ENCODE peak calls at places on chromosomes 7 and 10, in nine cellular contexts. F is astrocyte of the spinal cord; T is kidney; N is activated CD8-positive, alpha-beta T cell treated with anti-CD3 and anti-CD28 coated beads for 36 hours; D is MCF 10A; O is endothelial cell; E is spleen; M is NB4; P is GM10248. L is an unnamed sample.

GRCh38 chr7:952548-953441 is 1.7 kb downstream of the ADAP1 start:
- DNase-seq in T (peak), M (no peak), E (no peak), N (no peak), O (no peak), P (no peak), D (no peak), F (no peak), L (no peak)

GRCh38 chr10:33506391-33506790 is 171.9 kb upstream of the NRP1 start:
- DNase-seq in P (no peak), M (no peak), T (no peak), F (no peak), D (no peak), O (no peak), E (no peak), N (no peak), L (no peak)

GRCh38 chr10:47383254-47384147 is 592 bp downstream of the ZNF488 start:
- DNase-seq in D (no peak), E (no peak), O (peak), M (no peak), P (no peak), N (no peak), T (no peak), F (no peak), L (peak)

GRCh38 chr10:51699145-51699474 is 285 bp downstream of the CSTF2T start:
- DNase-seq in T (peak), P (no peak), F (no peak), N (no peak), O (no peak), M (no peak), E (peak), D (no peak), L (no peak)

GRCh38 chr10:60905580-60905979 is 38.4 kb downstream of the RHOBTB1 start:
- DNase-seq in F (peak), E (no peak), D (peak), M (no peak), O (no peak), N (no peak), P (no peak), T (no peak), L (no peak)

GRCh38 chr10:80163741-80164341 is 31.3 kb downstream of the PLAC9 start:
- DNase-seq in O (no peak), D (peak), P (no peak), N (no peak), M (no peak), E (no peak), F (peak), T (no peak), L (no peak)

GRCh38 chr7:10708447-10708846 is 265.2 kb upstream of the PHF14 start:
- DNase-seq in O (peak), N (peak), T (no peak), D (peak), F (no peak), M (peak), P (no peak), E (no peak), L (no peak)

GRCh38 chr10:59621771-59622170 is 87.9 kb downstream of the SLC16A9 start:
- DNase-seq in O (no peak), N (no peak), E (no peak), P (no peak), D (no peak), F (no peak), M (no peak), T (no peak), L (no peak)

GRCh38 chr10:89980166-89980565 is 278.8 kb downstream of the KIF20B start:
- DNase-seq in E (no peak), F (no peak), N (no peak), O (no peak), P (no peak), D (no peak), T (no peak), M (no peak), L (no peak)

GRCh38 chr10:3102721-3103410 is 35.5 kb downstream of the PFKP start:
- DNase-seq in E (no peak), O (no peak), M (no peak), P (no peak), N (no peak), T (peak), D (peak), F (peak), L (no peak)

GRCh38 chr7:90618880-90619279 is 22.8 kb downstream of the CDK14 start:
- DNase-seq in P (no peak), T (no peak), N (no peak), O (no peak), E (no peak), F (no peak), D (no peak), M (no peak), L (no peak)

GRCh38 chr7:82506208-82506607 is 62.6 kb upstream of the CACNA2D1 start:
- DNase-seq in O (no peak), T (no peak), F (no peak), N (no peak), D (no peak), E (no peak), M (no peak), P (no peak), L (no peak)

GRCh38 chr10:70478191-70479160 is at the start of gene PALD1:
- DNase-seq in T (peak), D (peak), P (peak), N (peak), O (peak), F (peak), E (peak), M (peak), L (peak)

GRCh38 chr10:61662794-61663259 is at the start of gene CABCOCO1:
- DNase-seq in F (peak), N (no peak), O (peak), M (no peak), T (peak), E (peak), P (no peak), D (peak), L (no peak)

GRCh38 chr10:110399163-110400094 is 94.7 kb upstream of the SMNDC1 start:
- DNase-seq in N (no peak), F (peak), D (peak), O (no peak), E (no peak), P (no peak), M (no peak), T (peak), L (no peak)

GRCh38 chr10:124706876-124707516 is 37.2 kb downstream of the FAM53B start:
- DNase-seq in O (no peak), D (no peak), P (no peak), F (no peak), T (no peak), M (no peak), N (no peak), E (peak), L (no peak)

GRCh38 chr7:43481905-43482678 is 100.8 kb upstream of the STK17A start:
- DNase-seq in E (no peak), T (no peak), D (peak), P (no peak), F (peak), N (no peak), M (no peak), O (no peak), L (no peak)

GRCh38 chr7:122143376-122143750 is 686 bp downstream of the AASS start:
- DNase-seq in O (peak), M (no peak), E (peak), F (peak), T (peak), P (peak), N (no peak), D (peak), L (peak)

GRCh38 chr10:35667270-35667889 is 25.3 kb upstream of the FZD8 start:
- DNase-seq in N (no peak), T (no peak), E (no peak), F (no peak), D (no peak), M (no peak), P (no peak), O (no peak), L (no peak)

GRCh38 chr7:3106353-3106752 is 62.7 kb upstream of the CARD11 start:
- DNase-seq in M (no peak), T (no peak), N (peak), E (no peak), F (no peak), O (no peak), P (no peak), D (no peak), L (no peak)

GRCh38 chr7:6367701-6368211 is 80.0 kb downstream of the DAGLB start:
- DNase-seq in P (no peak), M (peak), E (peak), N (no peak), O (no peak), D (peak), F (peak), T (no peak), L (no peak)

GRCh38 chr10:131063311-131063710 is 248.2 kb downstream of the TCERG1L start:
- DNase-seq in E (peak), F (no peak), D (no peak), N (no peak), M (no peak), T (no peak), O (no peak), P (no peak), L (no peak)

GRCh38 chr10:79065853-79066252 is 2.9 kb upstream of the ZMIZ1 start:
- DNase-seq in D (no peak), O (no peak), M (no peak), P (no peak), T (peak), E (peak), N (no peak), F (no peak), L (no peak)

GRCh38 chr10:79068203-79068561 is 584 bp upstream of the ZMIZ1 start:
- DNase-seq in F (no peak), O (peak), P (no peak), M (peak), D (peak), N (peak), T (peak), E (peak), L (peak)

GRCh38 chr10:79066460-79067240 is 2.1 kb upstream of the ZMIZ1 start:
- DNase-seq in M (peak), T (peak), O (peak), F (peak), D (peak), P (peak), N (peak), E (no peak), L (peak)

GRCh38 chr10:79068562-79069324 is at the start of gene ZMIZ1:
- DNase-seq in E (peak), D (peak), F (peak), T (peak), M (peak), P (peak), N (peak), O (peak), L (peak)

GRCh38 chr10:79067241-79068202 is 1.2 kb upstream of the ZMIZ1 start:
- DNase-seq in F (peak), M (peak), E (peak), T (peak), P (peak), O (peak), N (peak), D (peak), L (peak)
- TF ChIP-seq CTCF in F (peak), M (peak), E (no peak), T (peak), P (no peak), O (peak), N (no peak), D (no peak), L (peak)

GRCh38 chr10:132793871-132794849 is 8.2 kb upstream of the NKX6-2 start:
- DNase-seq in N (no peak), O (no peak), E (no peak), P (no peak), T (no peak), F (no peak), M (peak), D (no peak), L (no peak)

GRCh38 chr10:132790470-132790869 is 4.5 kb upstream of the NKX6-2 start:
- DNase-seq in N (no peak), E (no peak), T (no peak), M (no peak), D (no peak), P (no peak), O (no peak), F (no peak), L (no peak)

GRCh38 chr10:132792796-132793195 is 6.8 kb upstream of the NKX6-2 start:
- DNase-seq in O (no peak), N (no peak), D (no peak), E (no peak), T (no peak), F (no peak), M (no peak), P (no peak), L (no peak)

GRCh38 chr10:132790934-132791829 is 5.2 kb upstream of the NKX6-2 start:
- DNase-seq in M (peak), N (no peak), D (no peak), O (no peak), T (no peak), E (no peak), F (no peak), P (no peak), L (no peak)

DNA sequence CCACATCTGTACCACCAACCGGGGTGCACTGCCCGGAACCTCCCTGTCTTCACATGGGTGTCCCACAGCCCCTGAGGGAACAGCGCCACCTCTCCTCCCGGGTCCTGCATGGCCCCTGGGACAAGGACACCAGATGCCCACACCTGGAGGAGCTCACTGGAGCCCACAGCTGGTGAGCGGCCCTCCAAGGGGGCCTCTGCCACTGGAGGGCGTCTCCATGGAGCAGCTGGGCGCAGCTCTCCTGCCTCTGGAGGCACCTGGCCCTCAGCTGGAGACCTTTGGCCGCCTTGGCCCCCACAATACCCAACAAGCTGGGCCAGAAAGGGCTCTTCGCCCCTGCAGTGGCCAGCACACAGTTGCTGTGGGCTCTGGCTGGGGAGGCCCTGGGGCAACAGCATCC is 7.3 kb upstream of the NKX6-2 start:
- DNase-seq in D (no peak), M (no peak), F (no peak), E (no peak), P (no peak), T (no peak), N (no peak), O (no peak), L (no peak)
- TF ChIP-seq CTCF in D (no peak), M (no peak), F (no peak), E (no peak), P (no peak), T (no peak), N (no peak), O (no peak), L (no peak)

GRCh38 chr7:115676080-115676479 is 354.5 kb downstream of the TFEC start:
- DNase-seq in P (no peak), O (peak), N (no peak), D (no peak), E (no peak), M (peak), T (no peak), F (peak), L (no peak)
- TF ChIP-seq CTCF in P (no peak), O (no peak), N (no peak), D (no peak), E (no peak), M (no peak), T (peak), F (peak), L (no peak)

GRCh38 chr7:77940647-77941046 is 142.1 kb downstream of the PHTF2 start:
- DNase-seq in T (no peak), D (peak), P (peak), F (peak), M (peak), E (no peak), O (peak), N (peak), L (peak)
- TF ChIP-seq CTCF in T (peak), D (peak), P (peak), F (peak), M (peak), E (peak), O (peak), N (peak), L (peak)

GRCh38 chr7:131692131-131692960 is 135.9 kb upstream of the PODXL start:
- DNase-seq in F (peak), T (peak), D (peak), O (peak), N (peak), P (peak), E (no peak), M (peak), L (peak)
- TF ChIP-seq CTCF in F (peak), T (peak), D (peak), O (peak), N (peak), P (peak), E (peak), M (peak), L (peak)

GRCh38 chr7:13282377-13282980 is 595.0 kb downstream of the ARL4A start:
- DNase-seq in M (peak), D (peak), N (no peak), T (no peak), F (peak), P (no peak), E (no peak), O (no peak), L (no peak)
- TF ChIP-seq CTCF in M (peak), D (peak), N (no peak), T (no peak), F (peak), P (no peak), E (no peak), O (no peak), L (no peak)

GRCh38 chr10:117159390-117159789 is 21.3 kb upstream of the VAX1 start:
- DNase-seq in F (no peak), O (no peak), P (no peak), T (no peak), D (no peak), N (no peak), E (no peak), M (no peak), L (no peak)
- TF ChIP-seq CTCF in F (no peak), O (no peak), P (no peak), T (no peak), D (no peak), N (no peak), E (no peak), M (no peak), L (no peak)

GRCh38 chr7:65820287-65820950 is 52.5 kb upstream of the VKORC1L1 start:
- DNase-seq in P (no peak), D (no peak), N (peak), M (peak), T (no peak), O (peak), E (no peak), F (no peak), L (no peak)
- TF ChIP-seq CTCF in P (no peak), D (no peak), N (no peak), M (no peak), T (no peak), O (peak), E (peak), F (peak), L (no peak)

GRCh38 chr10:92857904-92858514 is 9.7 kb downstream of the EXOC6 start:
- DNase-seq in O (no peak), M (no peak), N (no peak), E (no peak), D (no peak), F (no peak), T (no peak), P (no peak), L (no peak)
- TF ChIP-seq CTCF in O (no peak), M (no peak), N (no peak), E (no peak), D (no peak), F (no peak), T (no peak), P (no peak), L (no peak)

GRCh38 chr10:28734940-28735759 is 57.8 kb downstream of the BAMBI start:
- DNase-seq in F (peak), T (no peak), O (no peak), E (no peak), M (peak), D (peak), P (no peak), N (no peak), L (no peak)

GRCh38 chr10:28733245-28733644 is 55.9 kb downstream of the BAMBI start:
- DNase-seq in F (no peak), E (no peak), M (no peak), D (no peak), P (no peak), N (no peak), T (no peak), O (no peak), L (no peak)

GRCh38 chr10:28733647-28734046 is 56.3 kb downstream of the BAMBI start:
- DNase-seq in T (no peak), F (no peak), D (no peak), M (no peak), N (no peak), O (no peak), E (no peak), P (no peak), L (no peak)

GRCh38 chr10:28737096-28737495 is 59.8 kb downstream of the BAMBI start:
- DNase-seq in E (no peak), T (no peak), P (no peak), F (no peak), O (no peak), M (no peak), N (no peak), D (no peak), L (no peak)

GRCh38 chr10:28738200-28738599 is 60.9 kb downstream of the BAMBI start:
- DNase-seq in M (peak), D (no peak), P (no peak), F (no peak), N (peak), O (no peak), E (no peak), T (no peak), L (no peak)
- TF ChIP-seq CTCF in M (peak), D (no peak), P (no peak), F (peak), N (peak), O (peak), E (no peak), T (no peak), L (no peak)

L was measured in GM13976.